ENCODE peak calls at places on chromosomes 2 and 18, in nine cellular contexts. E, K, B, M, R, G, L, Q and V are unnamed samples.

GRCh38 chr2:137888845-137889244 is 75.4 kb upstream of the HNMT start:
- DNase-seq in B (peak; percentile 19), L (no peak), G (peak; percentile 10), E (peak; percentile 75), Q (no peak), M (peak; percentile 25), R (peak; percentile 8), K (peak; percentile 63), V (no peak)

GRCh38 chr2:186887107-186888090 is 38.4 kb upstream of the ZSWIM2 start:
- DNase-seq in K (no peak), M (no peak), R (no peak), Q (peak; percentile 26), L (peak; percentile 18), G (no peak), B (no peak), E (no peak), V (no peak)

GRCh38 chr18:2104620-2105462 is 466.5 kb downstream of the METTL4 start:
- DNase-seq in M (peak; percentile 62), G (peak; percentile 31), Q (no peak), B (peak; percentile 63), E (peak; percentile 73), L (peak; percentile 88), K (peak; percentile 30), R (peak; percentile 28), V (peak; percentile 27)

GRCh38 chr2:8533923-8534322 is 147.9 kb upstream of the ID2 start:
- DNase-seq in Q (no peak), B (no peak), M (no peak), G (no peak), E (no peak), L (no peak), R (no peak), K (no peak), V (no peak)

GRCh38 chr2:70765507-70765906 is 2.5 kb downstream of the ADD2 start:
- DNase-seq in M (no peak), R (no peak), B (no peak), E (no peak), K (no peak), Q (no peak), G (no peak), L (no peak), V (no peak)

GRCh38 chr2:184577741-184578140 is 20.6 kb upstream of the ZNF804A start:
- DNase-seq in Q (no peak), M (no peak), G (no peak), B (peak; percentile 53), K (no peak), E (no peak), R (no peak), L (no peak), V (no peak)

GRCh38 chr2:134917958-134918517 is 584 bp upstream of the CCNT2 start:
- DNase-seq in R (no peak), K (no peak), B (no peak), L (no peak), G (no peak), M (no peak), E (no peak), Q (peak; percentile 80), V (peak; percentile 80)

GRCh38 chr2:112884869-112885502 is 26.0 kb upstream of the IL37 start:
- DNase-seq in R (peak; percentile 40), M (peak; percentile 50), G (peak; percentile 40), K (peak; percentile 59), B (peak; percentile 74), L (peak; percentile 92), Q (peak; percentile 39), E (peak; percentile 85), V (peak; percentile 27)

GRCh38 chr2:121828281-121828731 is 72.9 kb downstream of the TSN start:
- DNase-seq in E (peak; percentile 39), M (no peak), Q (no peak), L (no peak), B (no peak), R (no peak), K (no peak), G (no peak), V (no peak)

GRCh38 chr18:50663626-50664441 is 103.9 kb downstream of the MAPK4 start:
- DNase-seq in L (no peak), G (no peak), Q (no peak), R (no peak), K (no peak), E (no peak), B (no peak), M (no peak), V (no peak)

GRCh38 chr18:50662177-50662576 is 102.3 kb downstream of the MAPK4 start:
- DNase-seq in R (no peak), G (peak; percentile 8), E (peak; percentile 73), K (peak; percentile 21), L (peak; percentile 39), M (peak; percentile 39), Q (no peak), B (peak; percentile 43), V (no peak)

GRCh38 chr18:50661013-50661412 is 101.1 kb downstream of the MAPK4 start:
- DNase-seq in G (no peak), Q (no peak), L (no peak), K (no peak), E (no peak), R (no peak), B (no peak), M (no peak), V (no peak)

GRCh38 chr18:50665015-50665414 is 105.1 kb downstream of the MAPK4 start:
- DNase-seq in K (no peak), Q (no peak), E (no peak), R (no peak), B (no peak), L (no peak), M (no peak), G (no peak), V (no peak)

DNA sequence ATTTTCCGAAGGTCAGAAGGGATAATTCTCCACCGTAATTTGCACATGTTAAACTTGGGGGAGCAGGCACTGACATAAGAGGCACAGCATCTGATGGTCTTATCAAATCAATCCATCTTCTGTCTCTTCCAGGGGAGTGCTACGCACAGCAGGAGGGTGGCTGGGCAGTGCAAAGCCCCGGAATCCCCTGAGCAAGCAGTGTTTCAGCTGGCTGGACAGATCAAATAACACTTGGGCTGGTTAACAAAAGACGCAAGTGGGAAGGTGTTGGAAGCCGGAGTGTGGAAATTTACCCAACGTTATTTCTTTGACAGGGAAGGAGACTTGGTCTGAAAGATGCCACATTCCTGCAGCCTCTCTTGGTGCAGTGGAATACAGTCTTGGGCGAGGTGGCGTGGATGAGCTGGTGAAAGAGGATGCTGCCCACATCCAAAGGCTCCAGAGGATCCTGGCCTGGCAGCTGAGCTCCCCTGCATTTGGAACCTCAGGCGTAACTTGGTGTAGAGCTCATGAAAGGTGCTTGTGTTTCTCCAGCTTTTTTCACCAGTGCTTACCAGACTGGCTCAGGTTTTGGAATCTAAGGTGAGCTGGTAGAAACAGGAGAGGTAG is 103.0 kb downstream of the MAPK4 start:
- DNase-seq in R (no peak), B (no peak), L (no peak), E (no peak), M (peak; percentile 24), Q (no peak), K (no peak), G (no peak), V (no peak)
- TF ChIP-seq REST in R (no peak), B (no peak), L (no peak), E (no peak), M (no peak), Q (no peak), K (no peak), G (no peak), V (no peak)

GRCh38 chr18:47286776-47287410 is 35.4 kb upstream of the SKOR2 start:
- DNase-seq in R (no peak), K (no peak), M (no peak), B (no peak), Q (no peak), E (no peak), L (no peak), G (no peak), V (no peak)

GRCh38 chr18:47280121-47280520 is 28.7 kb upstream of the SKOR2 start:
- DNase-seq in G (no peak), R (no peak), E (no peak), M (no peak), L (no peak), Q (no peak), K (no peak), B (no peak), V (no peak)

GRCh38 chr18:47284691-47285370 is 33.4 kb upstream of the SKOR2 start:
- DNase-seq in L (no peak), K (no peak), M (no peak), R (no peak), Q (peak; percentile 15), E (no peak), G (no peak), B (no peak), V (no peak)

GRCh38 chr18:47285456-47285855 is 34.0 kb upstream of the SKOR2 start:
- DNase-seq in Q (no peak), L (no peak), E (no peak), R (no peak), G (no peak), M (no peak), K (no peak), B (no peak), V (no peak)

GRCh38 chr18:47283476-47283875 is 32.0 kb upstream of the SKOR2 start:
- DNase-seq in R (no peak), B (peak; percentile 28), E (peak; percentile 79), G (peak; percentile 42), L (peak; percentile 22), K (peak; percentile 39), M (peak; percentile 41), Q (no peak), V (no peak)
- TF ChIP-seq CTCF in R (peak; percentile 48), B (peak; percentile 54), E (peak; percentile 83), G (peak; percentile 38), L (peak; percentile 53), K (peak; percentile 63), M (peak; percentile 74), Q (peak; percentile 25), V (peak; percentile 68)

GRCh38 chr2:163681765-163682164 is 54.0 kb downstream of the FIGN start:
- DNase-seq in K (no peak), B (no peak), R (no peak), G (no peak), M (no peak), Q (no peak), L (no peak), E (no peak), V (no peak)
- TF ChIP-seq REST in K (no peak), B (no peak), R (no peak), G (no peak), M (no peak), Q (no peak), L (no peak), E (no peak), V (no peak)

GRCh38 chr2:207484444-207485391 is 45.0 kb upstream of the CREB1 start:
- DNase-seq in K (no peak), M (no peak), L (no peak), B (no peak), E (no peak), Q (no peak), R (no peak), G (no peak), V (no peak)

GRCh38 chr2:207491086-207491485 is 38.7 kb upstream of the CREB1 start:
- DNase-seq in E (no peak), R (no peak), L (no peak), B (no peak), Q (no peak), G (no peak), K (no peak), M (no peak), V (no peak)

GRCh38 chr2:207489251-207489650 is 40.5 kb upstream of the CREB1 start:
- DNase-seq in E (no peak), L (no peak), G (no peak), B (no peak), M (no peak), K (no peak), Q (no peak), R (no peak), V (no peak)

GRCh38 chr2:207490441-207490840 is 39.3 kb upstream of the CREB1 start:
- DNase-seq in G (no peak), Q (no peak), M (no peak), E (no peak), L (no peak), B (no peak), R (no peak), K (no peak), V (no peak)

GRCh38 chr2:207487650-207488315 is 42.0 kb upstream of the CREB1 start:
- DNase-seq in K (no peak), B (no peak), G (peak; percentile 32), Q (no peak), E (no peak), L (no peak), R (peak; percentile 21), M (no peak), V (no peak)
- TF ChIP-seq CTCF in K (no peak), B (no peak), G (no peak), Q (no peak), E (peak; percentile 8), L (peak; percentile 7), R (no peak), M (peak; percentile 62), V (no peak)